ENCODE peak calls at places on chromosomes 6 and 20, in ten cellular contexts. O is RWPE1, W is AG09319, X is transverse colon, R is upper lobe of left lung, N is fibroblast of mammary gland, B is GM12865, E is HCT116, U is psoas muscle, J is epithelial cell of esophagus. D is an unnamed sample.

GRCh38 chr20:15699431-15700146 is 873.7 kb downstream of the KIF16B start:
- DNase-seq in W (no peak), U (no peak), X (no peak), B (no peak), J (peak; percentile 73), R (no peak), N (no peak), E (no peak), O (no peak), D (no peak)

GRCh38 chr6:134422426-134423231 is 104.7 kb upstream of the SGK1 start:
- DNase-seq in U (no peak), B (peak; percentile 24), O (peak; percentile 89), X (no peak), E (peak; percentile 28), J (peak; percentile 92), R (no peak), N (peak; percentile 99), W (peak; percentile 86), D (no peak)

GRCh38 chr6:5425267-5425666 is 164.0 kb downstream of the FARS2 start:
- DNase-seq in J (no peak), B (no peak), W (no peak), R (no peak), E (no peak), N (no peak), O (no peak), X (no peak), U (no peak), D (no peak)

GRCh38 chr6:11202513-11203305 is 29.8 kb downstream of the NEDD9 start:
- DNase-seq in J (no peak), E (no peak), X (no peak), U (no peak), R (no peak), N (no peak), B (no peak), W (no peak), O (no peak), D (peak; percentile 47)

GRCh38 chr6:14787274-14787673 is 458.6 kb upstream of the JARID2 start:
- DNase-seq in X (no peak), R (no peak), J (no peak), U (no peak), W (no peak), E (no peak), O (no peak), B (peak; percentile 55), N (no peak), D (no peak)

GRCh38 chr6:75103411-75103810 is 102.4 kb downstream of the COL12A1 start:
- DNase-seq in B (no peak), U (no peak), O (peak; percentile 10), R (no peak), J (no peak), X (no peak), W (no peak), E (no peak), N (no peak), D (no peak)

GRCh38 chr6:118770112-118770788 is 118.9 kb upstream of the CEP85L start:
- DNase-seq in E (no peak), U (no peak), N (peak; percentile 6), B (no peak), R (no peak), O (no peak), X (no peak), W (no peak), J (peak; percentile 42), D (no peak)

GRCh38 chr20:50054626-50055511 is 58.1 kb downstream of the UBE2V1 start:
- DNase-seq in B (no peak), W (peak; percentile 49), O (no peak), E (no peak), U (no peak), J (no peak), X (peak; percentile 16), R (no peak), N (peak; percentile 42), D (peak; percentile 38)

GRCh38 chr6:156395276-156395675 is 381.9 kb upstream of the ARID1B start:
- DNase-seq in J (peak; percentile 22), R (no peak), U (no peak), B (peak; percentile 86), E (no peak), N (no peak), X (peak; percentile 77), O (no peak), W (no peak), D (no peak)

GRCh38 chr6:158649289-158650143 is at the start of gene SYTL3:
- DNase-seq in B (peak; percentile 88), R (peak; percentile 88), E (no peak), W (no peak), X (peak; percentile 76), N (peak; percentile 58), U (peak; percentile 66), O (no peak), J (no peak), D (peak; percentile 56)

GRCh38 chr6:113829702-113830058 is 27.5 kb upstream of the MARCKS start:
- DNase-seq in U (no peak), R (no peak), X (peak; percentile 28), E (no peak), O (no peak), J (no peak), W (no peak), N (peak; percentile 19), B (no peak), D (no peak)

GRCh38 chr6:127201321-127201720 is 65.3 kb upstream of the RNF146 start:
- DNase-seq in B (no peak), X (no peak), O (peak; percentile 12), U (no peak), W (no peak), N (peak; percentile 65), J (peak; percentile 23), E (no peak), R (no peak), D (peak; percentile 10)

GRCh38 chr20:37222086-37222485 is 39.5 kb downstream of the GHRH start:
- DNase-seq in X (no peak), R (no peak), B (no peak), N (no peak), E (no peak), W (no peak), O (no peak), J (no peak), U (no peak), D (no peak)

GRCh38 chr6:136526196-136526930 is 23.9 kb downstream of the MAP7 start:
- DNase-seq in B (no peak), N (peak; percentile 61), E (no peak), O (no peak), X (no peak), U (peak; percentile 53), W (no peak), R (peak; percentile 52), J (peak; percentile 70), D (no peak)

GRCh38 chr6:137390264-137390787 is 103.9 kb downstream of the OLIG3 start:
- DNase-seq in X (no peak), U (no peak), N (no peak), B (no peak), J (no peak), O (no peak), W (no peak), E (no peak), R (no peak), D (no peak)

GRCh38 chr20:64166712-64167615 is 2.7 kb downstream of the MYT1 start:
- DNase-seq in O (no peak), N (no peak), W (no peak), B (no peak), U (no peak), E (no peak), J (no peak), X (no peak), R (no peak), D (no peak)

GRCh38 chr6:3894535-3895302 is 45.5 kb downstream of the FAM50B start:
- DNase-seq in W (no peak), U (no peak), E (no peak), X (no peak), J (no peak), O (no peak), R (no peak), N (no peak), B (no peak), D (no peak)

GRCh38 chr6:105807905-105808304 is 278.2 kb upstream of the PRDM1 start:
- DNase-seq in N (no peak), O (no peak), B (no peak), W (no peak), R (no peak), X (no peak), E (no peak), U (no peak), J (no peak), D (no peak)

GRCh38 chr20:24470782-24471582 is 1.6 kb downstream of the SYNDIG1 start:
- DNase-seq in X (no peak), J (peak; percentile 14), E (no peak), O (no peak), B (no peak), R (no peak), U (no peak), N (no peak), W (no peak), D (no peak)

GRCh38 chr6:144087789-144088426 is 7.5 kb downstream of the SF3B5 start:
- DNase-seq in B (no peak), W (no peak), N (no peak), J (no peak), U (no peak), R (no peak), X (no peak), O (no peak), E (no peak), D (no peak)
- TF ChIP-seq CTCF in B (no peak), W (no peak), N (no peak), J (no peak), U (no peak), R (no peak), X (no peak), O (no peak), E (no peak), D (no peak)

GRCh38 chr20:7375905-7376304 is 564.4 kb downstream of the HAO1 start:
- DNase-seq in W (no peak), U (no peak), J (peak; percentile 48), X (no peak), N (peak; percentile 35), B (peak; percentile 27), O (peak; percentile 21), R (no peak), E (peak; percentile 2), D (no peak)
- TF ChIP-seq CTCF in W (peak; percentile 41), U (peak; percentile 46), J (peak; percentile 35), X (peak; percentile 39), N (peak; percentile 44), B (peak; percentile 16), O (peak; percentile 77), R (peak; percentile 17), E (peak; percentile 11), D (no peak)

DNA sequence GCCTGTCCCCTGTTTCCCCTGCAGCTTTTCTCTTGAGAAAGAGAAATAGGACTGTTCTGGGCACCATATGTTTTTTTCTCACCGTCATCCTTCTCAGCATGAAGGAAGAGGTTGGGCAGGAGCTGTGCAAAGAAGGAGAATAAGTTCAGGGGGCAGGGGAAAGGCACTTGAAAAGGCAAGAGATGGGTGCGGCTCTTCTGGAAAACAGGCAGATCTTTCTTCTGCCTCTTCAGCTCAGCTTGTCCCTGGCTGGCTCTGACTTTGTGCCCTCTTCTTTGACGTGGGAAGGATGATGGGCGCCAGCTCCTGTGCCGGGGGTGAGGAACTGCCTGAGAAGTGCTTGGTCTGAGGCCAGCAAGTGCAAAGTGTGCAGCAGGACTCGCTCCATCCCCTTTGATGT is 206.5 kb downstream of the DOK5 start:
- DNase-seq in N (no peak), W (no peak), O (no peak), R (no peak), X (no peak), J (no peak), B (no peak), U (no peak), E (no peak), D (no peak)
- TF ChIP-seq CTCF in N (no peak), W (no peak), O (no peak), R (no peak), X (no peak), J (no peak), B (no peak), U (no peak), E (no peak), D (no peak)

GRCh38 chr6:32169211-32169610 is 4.8 kb downstream of the EGFL8 start:
- DNase-seq in N (no peak), B (no peak), E (no peak), W (no peak), X (no peak), R (no peak), J (no peak), U (no peak), O (no peak), D (no peak)
- TF ChIP-seq CTCF in N (peak; percentile 1), B (no peak), E (no peak), W (no peak), X (no peak), R (no peak), J (no peak), U (no peak), O (no peak), D (peak; percentile 28)